ENCODE peak calls at places on chromosomes 1 and 21, in six cellular contexts. X, H, D, R, L and A are unnamed samples.

GRCh38 chr21:39096754-39097153 is 86.5 kb downstream of the PSMG1 start:
- DNase-seq in H (no peak), D (no peak), X (no peak), L (no peak), R (no peak), A (no peak)

GRCh38 chr21:46622226-46622625 is 13.2 kb upstream of the PRMT2 start:
- DNase-seq in R (peak), H (peak), L (peak), X (no peak), D (peak), A (no peak)

GRCh38 chr1:248416226-248416625 is 13.4 kb downstream of the OR2T1 start:
- DNase-seq in X (no peak), L (no peak), D (no peak), R (no peak), H (no peak), A (no peak)

GRCh38 chr1:1336931-1337792 is 6.1 kb downstream of the TAS1R3 start:
- DNase-seq in H (no peak), R (no peak), D (no peak), L (no peak), X (no peak), A (no peak)

GRCh38 chr1:19010503-19010902 is 54.0 kb upstream of the IFFO2 start:
- DNase-seq in R (no peak), X (no peak), L (no peak), D (no peak), H (no peak), A (no peak)

GRCh38 chr1:218759795-218760194 is 413.9 kb upstream of the LYPLAL1 start:
- DNase-seq in D (no peak), X (no peak), R (peak), H (no peak), L (no peak), A (peak)

GRCh38 chr21:34195365-34195764 is 122.0 kb downstream of the MRPS6 start:
- DNase-seq in D (no peak), L (no peak), X (no peak), R (no peak), H (no peak), A (no peak)

GRCh38 chr21:36647279-36648093 is 51.4 kb upstream of the SIM2 start:
- DNase-seq in R (peak), H (peak), L (no peak), D (no peak), X (peak), A (peak)

GRCh38 chr1:113046569-113046968 is 26.4 kb upstream of the LRIG2 start:
- DNase-seq in X (no peak), R (no peak), L (no peak), H (no peak), D (peak), A (no peak)

GRCh38 chr21:22609802-22610201 is 1611.6 kb downstream of the NCAM2 start:
- DNase-seq in R (no peak), X (no peak), D (no peak), L (no peak), H (no peak), A (no peak)

GRCh38 chr1:53550201-53550741 is 91.1 kb downstream of the DMRTB1 start:
- DNase-seq in D (peak), H (no peak), X (peak), R (peak), L (no peak), A (no peak)

GRCh38 chr21:40383951-40384350 is 463.0 kb downstream of the DSCAM start:
- DNase-seq in D (no peak), H (no peak), R (no peak), L (no peak), X (no peak), A (no peak)

GRCh38 chr1:200732438-200732837 is 6.3 kb upstream of the CAMSAP2 start:
- DNase-seq in D (no peak), L (no peak), R (no peak), H (no peak), X (no peak), A (no peak)

GRCh38 chr1:212515329-212515760 is 82.6 kb downstream of the NENF start:
- DNase-seq in R (no peak), X (no peak), H (no peak), D (no peak), L (no peak), A (no peak)

GRCh38 chr1:28890836-28891235 is 23.5 kb upstream of the EPB41 start:
- DNase-seq in D (no peak), H (no peak), X (no peak), R (no peak), L (no peak), A (no peak)

GRCh38 chr1:163231385-163231784 is 28.7 kb upstream of the RGS5 start:
- DNase-seq in H (peak), D (no peak), R (peak), L (no peak), X (peak), A (peak)

GRCh38 chr1:196877964-196878363 is 9.9 kb upstream of the CFHR4 start:
- DNase-seq in H (peak), L (no peak), D (no peak), X (peak), R (peak), A (peak)

GRCh38 chr21:21000576-21001175 is 2.5 kb downstream of the NCAM2 start:
- DNase-seq in H (no peak), X (no peak), D (no peak), L (no peak), R (no peak), A (no peak)

GRCh38 chr1:203186446-203187305 is at the start of gene CHI3L1:
- DNase-seq in R (no peak), D (peak), L (no peak), H (no peak), X (no peak), A (no peak)

GRCh38 chr21:39502631-39503030 is 50.9 kb downstream of the SH3BGR start:
- DNase-seq in D (no peak), L (no peak), R (no peak), X (no peak), H (no peak), A (no peak)

GRCh38 chr1:23282967-23283366 is 61.1 kb downstream of the HNRNPR start:
- DNase-seq in H (peak), L (no peak), R (peak), X (peak), D (peak), A (peak)

GRCh38 chr1:25810341-25811299 is 9.1 kb upstream of the MTFR1L start:
- DNase-seq in D (peak), X (peak), H (peak), L (peak), R (peak), A (peak)

GRCh38 chr21:46138383-46138970 is 16.9 kb downstream of the FTCD start:
- DNase-seq in H (no peak), R (no peak), X (no peak), D (no peak), L (no peak), A (no peak)

GRCh38 chr1:46983825-46984586 is 39.5 kb upstream of the CYP4X1 start:
- DNase-seq in R (peak), L (no peak), X (no peak), D (no peak), H (peak), A (no peak)

GRCh38 chr1:211145944-211146343 is 12.0 kb upstream of the KCNH1 start:
- DNase-seq in D (no peak), R (no peak), L (no peak), H (no peak), X (no peak), A (no peak)

GRCh38 chr1:151831605-151832004 is at the start of gene RORC:
- DNase-seq in D (no peak), H (no peak), X (no peak), R (no peak), L (no peak), A (no peak)

GRCh38 chr21:34027727-34028461 is 45.5 kb upstream of the MRPS6 start:
- DNase-seq in X (no peak), H (no peak), D (no peak), R (peak), L (no peak), A (peak)

GRCh38 chr1:52678961-52679897 is 18.9 kb downstream of the COA7 start:
- DNase-seq in L (no peak), D (no peak), X (no peak), H (no peak), R (no peak), A (no peak)

GRCh38 chr1:40023379-40023944 is 17.1 kb upstream of the CAP1 start:
- DNase-seq in L (no peak), D (no peak), H (no peak), R (no peak), X (no peak), A (no peak)

GRCh38 chr1:113058861-113059441 is 14.0 kb upstream of the LRIG2 start:
- DNase-seq in R (no peak), D (no peak), H (no peak), L (no peak), X (no peak), A (no peak)

GRCh38 chr1:184387871-184388670 is 1.2 kb downstream of the C1orf21 start:
- DNase-seq in D (peak), L (peak), X (peak), H (peak), R (peak), A (peak)

GRCh38 chr1:12040457-12041051 is 21.3 kb downstream of the MIIP start:
- DNase-seq in D (no peak), R (peak), H (peak), L (no peak), X (peak), A (peak)

GRCh38 chr1:2595261-2595811 is 8.8 kb downstream of the PRXL2B start:
- DNase-seq in L (no peak), H (no peak), R (no peak), D (no peak), X (no peak), A (no peak)

GRCh38 chr1:228935855-228936727 is 200.8 kb downstream of the RHOU start:
- DNase-seq in R (no peak), X (no peak), D (peak), L (no peak), H (no peak), A (no peak)

GRCh38 chr1:201709564-201710295 is 119.2 kb upstream of the IPO9 start:
- DNase-seq in R (peak), H (peak), L (peak), D (peak), X (peak), A (peak)

GRCh38 chr1:196609114-196609737 is 986 bp upstream of the KCNT2 start:
- DNase-seq in D (no peak), R (no peak), X (peak), H (peak), L (no peak), A (peak)

GRCh38 chr1:52582116-52582696 is 20.0 kb upstream of the GPX7 start:
- DNase-seq in H (no peak), X (no peak), L (no peak), R (no peak), D (no peak), A (no peak)

GRCh38 chr1:159981351-159982055 is 27.5 kb upstream of the SLAMF9 start:
- DNase-seq in H (no peak), D (no peak), R (no peak), X (no peak), L (no peak), A (no peak)

GRCh38 chr1:150235436-150235851 is 468 bp downstream of the ANP32E start:
- DNase-seq in H (peak), X (no peak), L (peak), R (peak), D (peak), A (no peak)

GRCh38 chr1:20366766-20367602 is 76.3 kb downstream of the VWA5B1 start:
- DNase-seq in R (peak), H (peak), X (peak), L (no peak), D (no peak), A (peak)
- TF ChIP-seq CTCF in R (peak), H (peak), X (peak), L (no peak), D (peak), A (peak)

DNA sequence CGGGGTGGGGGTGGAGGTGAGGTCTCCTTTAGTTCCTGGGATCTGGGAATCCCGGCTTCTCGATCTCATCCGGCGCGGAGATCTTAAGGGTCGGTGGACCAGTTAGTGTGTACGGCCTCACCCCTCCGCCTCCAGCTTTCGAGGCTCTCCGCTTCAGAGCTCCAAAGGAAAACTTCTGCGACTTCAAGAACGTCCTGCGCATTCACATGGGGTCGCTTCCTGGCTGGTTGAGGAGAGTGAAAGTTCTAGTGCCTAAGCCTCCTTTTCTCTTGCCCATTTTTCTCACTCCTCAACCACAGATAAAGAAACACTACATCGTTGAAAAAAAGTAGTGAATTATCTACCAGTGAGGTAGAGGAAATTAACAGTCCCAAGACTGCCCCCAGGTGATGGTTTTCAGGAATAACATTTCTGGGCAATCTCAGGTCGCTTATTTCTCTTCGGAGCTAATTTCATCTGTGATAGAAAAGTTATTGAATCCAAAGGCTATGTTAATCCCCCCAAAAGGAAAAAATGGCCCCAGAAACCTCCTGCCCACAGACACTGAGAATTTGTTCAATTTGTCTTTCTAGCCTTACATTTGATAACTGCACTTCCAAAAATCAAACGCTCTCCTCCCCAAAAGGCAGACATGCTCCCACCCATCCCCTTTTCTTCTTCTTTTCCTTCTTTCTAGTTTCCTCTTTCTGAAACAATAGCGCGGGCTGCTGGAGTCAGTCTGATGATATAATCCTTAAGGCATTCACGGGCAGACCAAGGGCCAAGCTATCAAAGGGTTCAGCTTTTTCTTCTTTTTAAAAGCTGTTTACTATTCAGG is 20.5 kb upstream of the TBX15 start:
- DNase-seq in H (peak), D (peak), X (peak), R (peak), L (no peak), A (peak)
- H3K4me3 ChIP-seq in H (peak), D (no peak), X (peak), R (peak), L (no peak), A (peak)

DNA sequence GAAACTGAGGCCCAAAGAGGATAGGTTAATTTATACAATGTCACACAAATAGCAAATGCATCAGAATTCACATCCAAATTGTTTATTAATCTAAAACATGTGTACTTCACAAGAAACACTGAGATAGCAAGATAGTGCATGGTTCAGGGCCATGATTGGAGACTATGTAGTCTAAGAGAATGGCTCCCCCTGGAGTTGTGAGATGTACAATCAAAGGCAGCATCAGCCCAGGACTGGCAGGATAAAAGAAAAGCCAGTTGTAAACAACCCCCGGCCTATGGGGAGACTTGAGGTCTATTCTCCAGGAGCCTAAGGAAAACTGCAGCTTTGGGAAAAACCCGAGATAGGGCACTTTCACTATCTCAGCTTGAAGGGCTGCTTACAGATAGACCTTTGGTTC is 511.0 kb downstream of the OMA1 start:
- DNase-seq in D (peak), L (no peak), R (no peak), X (no peak), H (no peak), A (peak)
- TF ChIP-seq CTCF in D (no peak), L (no peak), R (no peak), X (peak), H (no peak), A (no peak)

DNA sequence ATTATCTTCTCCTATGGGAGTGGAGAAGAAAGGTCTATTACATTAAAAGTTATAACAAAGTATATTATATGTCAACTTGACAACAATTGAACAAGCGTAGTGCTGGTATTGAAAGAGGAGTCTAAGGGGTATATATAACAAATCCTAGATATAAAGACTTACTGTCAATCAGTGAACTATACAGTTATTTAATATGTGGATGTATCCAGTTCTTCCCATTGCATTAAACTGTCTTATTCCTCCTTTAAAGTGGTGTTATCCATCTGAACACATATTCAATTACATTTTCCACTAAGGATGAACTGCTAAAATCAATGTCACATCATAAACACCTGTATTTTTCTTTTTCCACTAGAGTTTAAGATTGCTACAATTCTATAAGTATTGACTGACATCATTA is 438.8 kb downstream of the DPYD start:
- DNase-seq in R (no peak), L (no peak), H (no peak), X (no peak), D (no peak), A (no peak)
- H3K4me3 ChIP-seq in R (no peak), L (no peak), H (no peak), X (no peak), D (no peak), A (no peak)

GRCh38 chr1:85025940-85026339 is 22.4 kb downstream of the MCOLN3 start:
- DNase-seq in H (no peak), D (no peak), L (no peak), X (no peak), R (no peak), A (no peak)

GRCh38 chr1:85030536-85030935 is 17.8 kb downstream of the MCOLN3 start:
- DNase-seq in X (no peak), R (no peak), D (no peak), H (no peak), L (no peak), A (no peak)

GRCh38 chr1:85024736-85025135 is 23.6 kb downstream of the MCOLN3 start:
- DNase-seq in D (no peak), H (no peak), X (no peak), R (no peak), L (no peak), A (no peak)

GRCh38 chr1:85022700-85023099 is 25.6 kb downstream of the MCOLN3 start:
- DNase-seq in L (no peak), D (no peak), X (no peak), R (no peak), H (no peak), A (no peak)

DNA sequence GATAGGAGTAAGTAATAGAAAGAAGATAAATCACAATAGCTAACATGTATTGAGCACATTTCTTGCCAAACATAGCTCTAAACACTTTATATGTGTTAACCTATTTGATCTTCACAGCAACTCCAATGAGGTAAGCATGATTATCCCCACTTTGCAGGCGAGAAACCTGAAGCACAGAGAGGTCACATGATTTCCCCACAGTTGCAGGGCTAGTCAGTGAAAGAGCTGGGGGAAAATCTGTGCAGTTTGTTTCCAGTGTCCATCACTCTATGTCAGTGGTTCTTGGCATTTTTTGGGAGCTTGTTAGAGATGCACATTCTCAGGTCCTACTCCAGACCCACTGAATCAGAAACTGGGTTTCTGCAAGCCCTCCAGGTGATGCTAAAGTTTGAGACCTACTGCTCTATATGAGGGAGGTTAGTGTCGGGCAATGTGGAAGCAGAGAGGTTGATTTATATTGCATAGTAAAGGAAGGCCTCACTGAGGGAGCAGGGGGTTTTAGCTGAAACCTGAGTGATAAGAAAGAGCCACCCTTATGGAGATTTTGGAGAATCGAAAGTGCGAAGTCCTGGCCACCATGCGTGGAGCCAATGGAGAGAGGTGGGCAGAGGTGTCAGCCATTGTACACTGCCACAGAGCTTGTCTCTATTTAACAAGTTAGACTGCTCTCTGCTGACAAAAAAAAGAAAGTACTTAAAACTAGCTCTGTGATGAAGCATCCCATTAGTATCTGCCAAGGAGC is 20.9 kb downstream of the MCOLN3 start:
- DNase-seq in D (no peak), H (no peak), L (no peak), X (peak), R (peak), A (peak)
- TF ChIP-seq CTCF in D (no peak), H (no peak), L (peak), X (peak), R (peak), A (no peak)

GRCh38 chr1:97919568-97920261 is 1.1 kb downstream of the DPYD start:
- DNase-seq in R (peak), X (peak), H (peak), D (peak), L (no peak), A (peak)

GRCh38 chr1:97920275-97920831 is 481 bp downstream of the DPYD start:
- DNase-seq in L (no peak), X (peak), H (peak), D (no peak), R (peak), A (peak)

GRCh38 chr1:97920832-97921571 is at the start of gene DPYD:
- DNase-seq in L (peak), R (peak), H (peak), D (peak), X (peak), A (peak)

GRCh38 chr1:97913506-97913905 is 7.3 kb downstream of the DPYD start:
- DNase-seq in D (no peak), R (no peak), H (no peak), X (no peak), L (no peak), A (no peak)

GRCh38 chr1:97918961-97919360 is 1.9 kb downstream of the DPYD start:
- DNase-seq in H (no peak), L (no peak), R (no peak), X (no peak), D (no peak), A (no peak)
- H3K4me3 ChIP-seq in H (no peak), L (no peak), R (peak), X (peak), D (peak), A (peak)

GRCh38 chr1:165768513-165769394 is at the start of gene TMCO1:
- DNase-seq in X (peak), H (peak), D (peak), R (peak), L (peak), A (peak)
- TF ChIP-seq CTCF in X (peak), H (peak), D (no peak), R (peak), L (peak), A (peak)